ENCODE peak calls at places on chromosomes 12 and 14, in four cellular contexts. H is tibial nerve, X is pancreas, F is lung. L is an unnamed sample.

GRCh38 chr14:87411370-87411769 is 581.6 kb downstream of the GALC start:
- DNase-seq in H (no peak), X (no peak), F (no peak), L (no peak)

GRCh38 chr14:63375772-63376171 is 57.0 kb upstream of the GPHB5 start:
- DNase-seq in H (no peak), X (no peak), F (no peak), L (no peak)

GRCh38 chr12:76623929-76624328 is 64.4 kb upstream of the OSBPL8 start:
- DNase-seq in H (no peak), X (no peak), F (no peak), L (no peak)

GRCh38 chr12:52585951-52586350 is 12.3 kb upstream of the KRT74 start:
- DNase-seq in H (no peak), X (no peak), F (no peak), L (no peak)

GRCh38 chr12:720231-720941 is 32.0 kb upstream of the WNK1 start:
- DNase-seq in H (no peak), X (no peak), F (no peak), L (no peak)

GRCh38 chr12:104695453-104696148 is 238.9 kb downstream of the CHST11 start:
- DNase-seq in H (no peak), X (no peak), F (no peak), L (no peak)

GRCh38 chr14:76086636-76087035 is 65.1 kb upstream of the GPATCH2L start:
- DNase-seq in H (no peak), X (no peak), F (no peak), L (peak; percentile 34)

GRCh38 chr12:115260807-115261161 is 576.8 kb upstream of the TBX3 start:
- DNase-seq in H (no peak), X (no peak), F (no peak), L (no peak)

GRCh38 chr14:68757618-68758081 is 35.2 kb downstream of the ZFP36L1 start:
- DNase-seq in H (peak; percentile 42), X (no peak), F (no peak), L (peak; percentile 42)

GRCh38 chr12:79124385-79124784 is 259.8 kb downstream of the SYT1 start:
- DNase-seq in H (no peak), X (no peak), F (no peak), L (no peak)

GRCh38 chr12:79115743-79116142 is 251.2 kb downstream of the SYT1 start:
- DNase-seq in H (no peak), X (no peak), F (no peak), L (no peak)

GRCh38 chr12:79125358-79125757 is 260.8 kb downstream of the SYT1 start:
- DNase-seq in H (no peak), X (no peak), F (no peak), L (no peak)

GRCh38 chr12:79119796-79120195 is 255.2 kb downstream of the SYT1 start:
- DNase-seq in H (no peak), X (no peak), F (no peak), L (no peak)

DNA sequence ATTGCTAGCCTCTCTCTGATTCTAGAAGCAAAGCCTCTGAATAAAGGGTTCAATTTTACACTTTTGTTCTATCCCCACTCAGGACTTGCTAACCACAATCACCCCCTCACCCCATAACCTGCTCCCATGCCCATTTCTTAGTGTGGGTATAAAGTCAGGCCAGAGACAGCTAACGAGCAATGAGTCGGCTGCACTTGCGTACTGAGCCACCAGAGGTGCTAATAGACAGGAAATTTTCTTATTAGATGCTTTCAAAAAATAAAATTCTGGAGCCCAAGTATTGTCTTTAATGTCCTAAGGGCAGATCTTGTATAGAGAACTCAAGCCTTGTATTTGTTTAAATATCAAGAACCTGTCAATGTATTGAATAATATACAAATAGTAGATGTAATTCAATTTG is 256.9 kb downstream of the SYT1 start:
- DNase-seq in H (no peak), X (no peak), F (no peak), L (no peak)
- TF ChIP-seq CTCF in H (peak; percentile 16), X (no peak), F (no peak), L (no peak)

GRCh38 chr14:52029881-52030280 is 39.0 kb downstream of the NID2 start:
- DNase-seq in H (no peak), X (no peak), F (no peak), L (no peak)

GRCh38 chr14:52031781-52032180 is 37.1 kb downstream of the NID2 start:
- DNase-seq in H (no peak), X (peak; percentile 42), F (no peak), L (peak; percentile 28)

GRCh38 chr14:52032196-52032865 is 36.5 kb downstream of the NID2 start:
- DNase-seq in H (no peak), X (no peak), F (no peak), L (no peak)

GRCh38 chr14:52033131-52033642 is 35.7 kb downstream of the NID2 start:
- DNase-seq in H (no peak), X (no peak), F (no peak), L (no peak)
- H3K27ac ChIP-seq in H (no peak overlapping the region), X (no peak overlapping the region), F (peak overlapping the region; percentile 14), L (no peak overlapping the region)

GRCh38 chr12:128806573-128806972 is 17.2 kb downstream of the SLC15A4 start:
- DNase-seq in H (no peak), X (no peak), F (no peak), L (peak; percentile 15)

GRCh38 chr12:128808651-128809050 is 15.1 kb downstream of the SLC15A4 start:
- DNase-seq in H (no peak), X (no peak), F (no peak), L (no peak)

GRCh38 chr12:128810182-128811127 is 13.3 kb downstream of the SLC15A4 start:
- DNase-seq in H (no peak), X (no peak), F (no peak), L (peak; percentile 79)

GRCh38 chr12:128804762-128805161 is 19.0 kb downstream of the SLC15A4 start:
- DNase-seq in H (no peak), X (no peak), F (no peak), L (no peak)

GRCh38 chr12:128807161-128807724 is 16.5 kb downstream of the SLC15A4 start:
- DNase-seq in H (no peak), X (no peak), F (no peak), L (no peak)
- TF ChIP-seq CTCF in H (no peak), X (no peak), F (no peak), L (no peak)

DNA sequence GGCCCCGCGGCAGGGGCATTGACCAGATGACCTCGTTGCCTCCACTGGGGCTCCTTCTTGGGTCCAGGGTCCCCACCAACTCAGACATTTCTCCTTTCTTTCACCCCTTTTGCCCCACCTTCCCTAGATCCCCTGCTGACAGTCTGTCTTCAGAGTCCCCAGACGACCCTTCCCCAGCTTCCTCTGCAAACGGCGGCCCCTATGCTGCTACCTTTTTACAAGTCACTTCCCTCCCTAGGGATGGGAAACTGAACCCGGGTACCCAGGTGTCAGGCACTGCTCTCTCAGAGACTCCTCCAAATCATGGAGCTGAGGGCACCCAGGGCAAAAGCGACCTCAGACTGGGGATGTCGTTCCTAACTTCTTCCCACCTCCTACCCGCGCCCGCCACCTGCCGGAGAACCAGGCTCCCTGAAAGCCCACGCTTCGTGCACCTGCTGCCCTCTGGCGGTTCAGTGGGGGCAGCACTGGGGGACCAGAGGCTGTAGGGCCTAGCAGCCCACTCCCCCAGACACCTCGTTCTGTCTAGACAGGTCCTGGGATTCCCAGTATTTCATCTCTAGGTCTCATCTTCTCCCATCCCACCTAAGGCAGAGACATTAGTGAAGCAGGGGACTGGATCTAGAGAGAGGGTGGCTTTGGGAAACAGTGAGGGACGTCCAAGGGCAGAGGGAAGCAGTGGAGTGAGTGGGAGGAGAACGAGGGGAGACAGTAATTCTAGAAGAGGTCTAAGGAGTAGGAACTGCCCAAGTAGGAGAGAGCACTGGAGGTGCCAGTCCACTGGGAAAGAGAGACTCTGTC is 4.9 kb downstream of the ZNF385A start:
- DNase-seq in H (peak; percentile 91), X (peak; percentile 84), F (peak; percentile 91), L (peak; percentile 96)
- H3K27ac ChIP-seq in H (no peak overlapping the region), X (no peak overlapping the region), F (no peak overlapping the region), L (peak overlapping the region; percentile 76)

GRCh38 chr14:65279958-65280357 is 132.6 kb upstream of the FUT8 start:
- DNase-seq in H (no peak), X (no peak), F (no peak), L (no peak)

GRCh38 chr14:65282909-65283253 is 129.6 kb upstream of the FUT8 start:
- DNase-seq in H (no peak), X (no peak), F (no peak), L (no peak)

GRCh38 chr14:65280653-65281052 is 131.9 kb upstream of the FUT8 start:
- DNase-seq in H (no peak), X (no peak), F (no peak), L (no peak)

GRCh38 chr14:65279510-65279909 is 133.0 kb upstream of the FUT8 start:
- DNase-seq in H (no peak), X (no peak), F (no peak), L (no peak)

DNA sequence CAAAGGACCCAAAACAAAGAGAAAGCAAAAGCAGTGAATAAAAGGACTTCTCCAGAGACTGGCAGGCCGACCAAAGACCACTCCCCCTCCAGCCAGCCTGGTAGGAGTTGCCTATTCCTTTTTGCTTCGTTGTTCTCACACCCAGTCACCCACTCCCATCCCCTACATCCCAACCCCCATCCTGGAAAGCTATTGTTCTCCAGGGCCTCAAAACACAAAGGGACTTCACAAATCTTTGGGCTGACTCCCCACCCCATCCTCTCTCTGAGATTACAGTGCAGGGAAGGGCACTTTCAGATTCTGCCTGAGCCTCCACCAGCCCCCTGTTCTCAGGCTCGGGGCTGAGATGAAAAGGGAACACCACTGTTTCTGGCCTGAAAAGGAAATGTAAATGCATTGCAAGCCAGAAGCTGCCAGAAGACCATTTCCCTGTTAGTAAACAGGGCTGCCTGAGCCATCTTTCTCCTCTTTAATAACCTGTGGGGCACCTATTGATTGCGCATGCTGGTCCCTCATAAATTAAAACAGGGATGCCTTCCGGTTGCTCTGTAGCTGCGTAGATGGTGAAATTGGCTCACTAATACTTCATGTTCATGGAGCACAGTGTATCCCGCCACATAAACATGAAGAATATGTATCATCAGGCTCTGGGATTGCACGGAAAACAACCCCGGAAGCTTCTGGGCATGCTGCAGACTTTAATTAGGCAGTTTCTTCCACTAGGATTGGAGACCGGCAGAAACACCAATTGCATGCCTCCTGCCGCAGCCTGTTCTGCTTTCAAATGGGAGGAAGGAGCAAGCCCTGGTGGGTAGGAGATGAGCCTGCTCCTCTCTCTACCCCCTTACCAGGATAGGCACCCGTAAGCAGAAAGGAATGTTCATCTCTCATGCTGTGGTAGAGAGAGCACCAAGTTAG is 130.3 kb upstream of the FUT8 start:
- DNase-seq in H (no peak), X (no peak), F (no peak), L (no peak)
- TF ChIP-seq CTCF in H (no peak), X (no peak), F (no peak), L (no peak)

GRCh38 chr12:50271724-50272247 is 11.5 kb downstream of the LIMA1 start:
- DNase-seq in H (peak; percentile 38), X (no peak), F (no peak), L (no peak)

GRCh38 chr12:50268482-50268881 is 14.8 kb downstream of the LIMA1 start:
- DNase-seq in H (no peak), X (no peak), F (no peak), L (no peak)

GRCh38 chr12:50261654-50262053 is 21.7 kb downstream of the LIMA1 start:
- DNase-seq in H (no peak), X (no peak), F (no peak), L (no peak)

GRCh38 chr12:50263832-50264231 is 19.5 kb downstream of the LIMA1 start:
- DNase-seq in H (no peak), X (no peak), F (no peak), L (no peak)

GRCh38 chr12:50265770-50266524 is 17.4 kb downstream of the LIMA1 start:
- DNase-seq in H (no peak), X (no peak), F (no peak), L (no peak)
- H3K27ac ChIP-seq in H (no peak overlapping the region), X (no peak overlapping the region), F (no peak overlapping the region), L (no peak overlapping the region)

GRCh38 chr14:49306152-49306751 is 279.9 kb downstream of the RPS29 start:
- DNase-seq in H (no peak), X (no peak), F (no peak), L (no peak)
- TF ChIP-seq CTCF in H (peak; percentile 29), X (no peak), F (no peak), L (peak; percentile 26)